ENCODE peak calls at places on chromosomes 4 and X, in six cellular contexts. One of them, this sample, is unnamed.

GRCh38 chr4:66284991-66285451 is 614.7 kb upstream of the EPHA5 start:
- DNase-seq in endodermal cell: no peak
- DNase-seq in BJ: no peak
- DNase-seq in choroid plexus epithelial cell: no peak
- DNase-seq in hepatocyte: no peak
- DNase-seq in astrocyte of the spinal cord: no peak
- DNase-seq in this sample: no peak

GRCh38 chr4:154911608-154912098 is 130.6 kb downstream of the RBM46 start:
- DNase-seq in endodermal cell: no peak
- DNase-seq in BJ: no peak
- DNase-seq in choroid plexus epithelial cell: no peak
- DNase-seq in hepatocyte: no peak
- DNase-seq in astrocyte of the spinal cord: no peak
- DNase-seq in this sample: no peak

GRCh38 chrX:101415180-101416130 is 7.4 kb downstream of the HNRNPH2 start:
- DNase-seq in endodermal cell: peak; percentile 59
- DNase-seq in BJ: no peak
- DNase-seq in choroid plexus epithelial cell: peak; percentile 85
- DNase-seq in hepatocyte: peak; percentile 73
- DNase-seq in astrocyte of the spinal cord: peak; percentile 85
- DNase-seq in this sample: peak; percentile 89

GRCh38 chr4:76989391-76990061 is 40.0 kb downstream of the SEPTIN11 start:
- DNase-seq in endodermal cell: no peak
- DNase-seq in BJ: no peak
- DNase-seq in choroid plexus epithelial cell: no peak
- DNase-seq in hepatocyte: no peak
- DNase-seq in astrocyte of the spinal cord: no peak
- DNase-seq in this sample: no peak

GRCh38 chrX:80648023-80648422 is 161.7 kb downstream of the BRWD3 start:
- DNase-seq in endodermal cell: no peak
- DNase-seq in BJ: no peak
- DNase-seq in choroid plexus epithelial cell: peak; percentile 27
- DNase-seq in hepatocyte: peak; percentile 13
- DNase-seq in astrocyte of the spinal cord: peak; percentile 0
- DNase-seq in this sample: peak; percentile 10

GRCh38 chr4:117064297-117064696 is 21.1 kb downstream of the TRAM1L1 start:
- DNase-seq in endodermal cell: no peak
- DNase-seq in BJ: no peak
- DNase-seq in choroid plexus epithelial cell: peak; percentile 0
- DNase-seq in hepatocyte: no peak
- DNase-seq in astrocyte of the spinal cord: peak; percentile 84
- DNase-seq in this sample: no peak

GRCh38 chr4:111632752-111633151 is 512.5 kb upstream of the FAM241A start:
- DNase-seq in endodermal cell: no peak
- DNase-seq in BJ: no peak
- DNase-seq in choroid plexus epithelial cell: peak; percentile 48
- DNase-seq in hepatocyte: no peak
- DNase-seq in astrocyte of the spinal cord: no peak
- DNase-seq in this sample: peak; percentile 76

GRCh38 chr4:67779631-67780030 is 25.4 kb upstream of the GNRHR start:
- DNase-seq in endodermal cell: no peak
- DNase-seq in BJ: no peak
- DNase-seq in choroid plexus epithelial cell: no peak
- DNase-seq in hepatocyte: no peak
- DNase-seq in astrocyte of the spinal cord: peak; percentile 17
- DNase-seq in this sample: peak; percentile 33

GRCh38 chr4:136369073-136369472 is 1163.2 kb downstream of the PCDH18 start:
- DNase-seq in endodermal cell: no peak
- DNase-seq in BJ: no peak
- DNase-seq in choroid plexus epithelial cell: peak; percentile 38
- DNase-seq in hepatocyte: no peak
- DNase-seq in astrocyte of the spinal cord: peak; percentile 71
- DNase-seq in this sample: no peak

GRCh38 chr4:119851649-119852048 is 215.0 kb downstream of the MAD2L1 start:
- DNase-seq in endodermal cell: no peak
- DNase-seq in BJ: no peak
- DNase-seq in choroid plexus epithelial cell: no peak
- DNase-seq in hepatocyte: no peak
- DNase-seq in astrocyte of the spinal cord: no peak
- DNase-seq in this sample: no peak

GRCh38 chr4:67332627-67333026 is 212.7 kb downstream of the CENPC start:
- DNase-seq in endodermal cell: peak; percentile 70
- DNase-seq in BJ: no peak
- DNase-seq in choroid plexus epithelial cell: peak; percentile 19
- DNase-seq in hepatocyte: peak; percentile 23
- DNase-seq in astrocyte of the spinal cord: no peak
- DNase-seq in this sample: peak; percentile 2

GRCh38 chr4:10078481-10079233 is 37.9 kb downstream of the WDR1 start:
- DNase-seq in endodermal cell: peak; percentile 39
- DNase-seq in BJ: no peak
- DNase-seq in choroid plexus epithelial cell: no peak
- DNase-seq in hepatocyte: no peak
- DNase-seq in astrocyte of the spinal cord: no peak
- DNase-seq in this sample: no peak

GRCh38 chr4:3317656-3318211 is 24.9 kb downstream of the RGS12 start:
- DNase-seq in endodermal cell: peak; percentile 40
- DNase-seq in BJ: no peak
- DNase-seq in choroid plexus epithelial cell: no peak
- DNase-seq in hepatocyte: no peak
- DNase-seq in astrocyte of the spinal cord: no peak
- DNase-seq in this sample: no peak

GRCh38 chr4:186587416-186588018 is 32.1 kb upstream of the MTNR1A start:
- DNase-seq in endodermal cell: peak; percentile 87
- DNase-seq in BJ: no peak
- DNase-seq in choroid plexus epithelial cell: peak; percentile 83
- DNase-seq in hepatocyte: peak; percentile 81
- DNase-seq in astrocyte of the spinal cord: peak; percentile 65
- DNase-seq in this sample: peak; percentile 64

GRCh38 chrX:53587795-53588194 is 98.7 kb downstream of the HUWE1 start:
- DNase-seq in endodermal cell: no peak
- DNase-seq in BJ: no peak
- DNase-seq in choroid plexus epithelial cell: no peak
- DNase-seq in hepatocyte: no peak
- DNase-seq in astrocyte of the spinal cord: no peak
- DNase-seq in this sample: no peak

GRCh38 chr4:163672751-163673150 is 178.3 kb downstream of the TMA16 start:
- DNase-seq in endodermal cell: no peak
- DNase-seq in BJ: no peak
- DNase-seq in choroid plexus epithelial cell: no peak
- DNase-seq in hepatocyte: no peak
- DNase-seq in astrocyte of the spinal cord: no peak
- DNase-seq in this sample: no peak

GRCh38 chrX:47093248-47093647 is 15.0 kb downstream of the RGN start:
- DNase-seq in endodermal cell: no peak
- DNase-seq in BJ: no peak
- DNase-seq in choroid plexus epithelial cell: peak; percentile 67
- DNase-seq in hepatocyte: peak; percentile 50
- DNase-seq in astrocyte of the spinal cord: peak; percentile 22
- DNase-seq in this sample: peak; percentile 45

GRCh38 chrX:76109654-76110053 is 63.2 kb upstream of the PBDC1 start:
- DNase-seq in endodermal cell: peak; percentile 52
- DNase-seq in BJ: no peak
- DNase-seq in choroid plexus epithelial cell: no peak
- DNase-seq in hepatocyte: no peak
- DNase-seq in astrocyte of the spinal cord: no peak
- DNase-seq in this sample: no peak

GRCh38 chrX:57772637-57773036 is 92.6 kb upstream of the NLRP2B start:
- DNase-seq in endodermal cell: no peak
- DNase-seq in BJ: no peak
- DNase-seq in choroid plexus epithelial cell: no peak
- DNase-seq in hepatocyte: no peak
- DNase-seq in astrocyte of the spinal cord: no peak
- DNase-seq in this sample: no peak
- TF ChIP-seq CTCF in endodermal cell: peak; percentile 30
- TF ChIP-seq CTCF in BJ: no peak
- TF ChIP-seq CTCF in choroid plexus epithelial cell: no peak
- TF ChIP-seq CTCF in hepatocyte: no peak
- TF ChIP-seq CTCF in astrocyte of the spinal cord: no peak
- TF ChIP-seq CTCF in this sample: no peak

GRCh38 chrX:56764975-56765791 is 36.1 kb downstream of the NBDY start:
- DNase-seq in endodermal cell: no peak
- DNase-seq in BJ: no peak
- DNase-seq in choroid plexus epithelial cell: no peak
- DNase-seq in hepatocyte: no peak
- DNase-seq in astrocyte of the spinal cord: no peak
- DNase-seq in this sample: no peak

GRCh38 chrX:56762707-56763555 is 33.9 kb downstream of the NBDY start:
- DNase-seq in endodermal cell: peak; percentile 36
- DNase-seq in BJ: no peak
- DNase-seq in choroid plexus epithelial cell: no peak
- DNase-seq in hepatocyte: no peak
- DNase-seq in astrocyte of the spinal cord: no peak
- DNase-seq in this sample: no peak

GRCh38 chrX:56762220-56762619 is 33.2 kb downstream of the NBDY start:
- DNase-seq in endodermal cell: no peak
- DNase-seq in BJ: no peak
- DNase-seq in choroid plexus epithelial cell: no peak
- DNase-seq in hepatocyte: no peak
- DNase-seq in astrocyte of the spinal cord: no peak
- DNase-seq in this sample: no peak

GRCh38 chrX:56764153-56764974 is 35.3 kb downstream of the NBDY start:
- DNase-seq in endodermal cell: peak; percentile 82
- DNase-seq in BJ: no peak
- DNase-seq in choroid plexus epithelial cell: peak; percentile 82
- DNase-seq in hepatocyte: peak; percentile 74
- DNase-seq in astrocyte of the spinal cord: peak; percentile 70
- DNase-seq in this sample: peak; percentile 91

DNA sequence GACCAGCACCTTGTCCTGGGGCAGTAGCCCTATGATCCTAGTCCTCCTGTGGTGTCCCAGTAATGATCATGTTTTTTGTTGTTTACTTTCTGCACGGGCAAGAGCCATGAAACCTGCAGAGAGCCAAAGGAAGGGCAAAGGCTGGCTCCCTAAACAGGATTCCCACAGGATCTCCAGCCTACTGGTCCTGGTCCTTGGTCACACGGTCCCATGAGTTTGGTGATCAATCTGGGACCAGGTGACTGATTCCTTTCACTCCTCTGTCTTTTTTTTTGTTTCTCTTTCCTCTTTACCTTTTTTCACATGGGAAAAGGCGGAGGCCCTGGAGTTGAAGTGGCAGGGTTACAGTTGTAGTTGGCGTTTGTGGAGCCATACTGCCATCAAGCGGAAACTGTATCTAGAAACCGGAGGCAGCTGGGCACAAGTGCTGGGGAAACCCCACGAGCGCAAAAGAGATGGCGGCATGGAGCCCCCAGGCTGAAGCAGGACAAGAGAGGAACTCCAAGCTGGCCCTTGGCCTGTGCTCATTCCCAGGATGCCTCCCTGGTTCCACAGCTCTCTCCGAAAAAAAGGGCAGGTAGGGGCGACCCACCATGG is 34.6 kb downstream of the NBDY start:
- DNase-seq in endodermal cell: peak; percentile 55
- DNase-seq in BJ: no peak
- DNase-seq in choroid plexus epithelial cell: no peak
- DNase-seq in hepatocyte: no peak
- DNase-seq in astrocyte of the spinal cord: peak; percentile 39
- DNase-seq in this sample: peak; percentile 77
- H3K4me3 ChIP-seq in endodermal cell: no peak overlapping the region
- H3K4me3 ChIP-seq in BJ: no peak overlapping the region
- H3K4me3 ChIP-seq in choroid plexus epithelial cell: no peak overlapping the region
- H3K4me3 ChIP-seq in hepatocyte: no peak overlapping the region
- H3K4me3 ChIP-seq in astrocyte of the spinal cord: peak overlapping the region; percentile 35
- H3K4me3 ChIP-seq in this sample: peak overlapping the region; percentile 59

DNA sequence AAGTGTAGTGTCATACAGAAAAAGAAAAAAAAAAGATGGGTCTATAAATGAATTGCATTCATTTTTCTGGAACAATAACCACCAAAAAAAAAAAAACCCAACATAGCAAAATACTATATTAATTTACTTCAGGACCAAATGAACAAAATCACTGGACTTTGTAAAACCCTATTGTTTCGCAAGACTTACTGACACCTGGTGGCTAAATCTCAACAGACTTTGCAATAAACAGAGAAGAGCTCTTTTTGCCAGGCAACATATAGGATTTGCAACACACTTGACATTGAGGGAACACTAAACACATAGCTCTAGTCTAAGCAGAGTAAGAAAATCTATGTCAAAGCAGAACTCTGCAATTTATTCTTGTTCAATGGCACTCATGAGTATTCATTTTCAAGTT is 990.2 kb downstream of the STPG2 start:
- DNase-seq in endodermal cell: no peak
- DNase-seq in BJ: no peak
- DNase-seq in choroid plexus epithelial cell: peak; percentile 43
- DNase-seq in hepatocyte: peak; percentile 50
- DNase-seq in astrocyte of the spinal cord: peak; percentile 41
- DNase-seq in this sample: no peak
- TF ChIP-seq CTCF in endodermal cell: peak; percentile 76
- TF ChIP-seq CTCF in BJ: no peak
- TF ChIP-seq CTCF in choroid plexus epithelial cell: peak; percentile 40
- TF ChIP-seq CTCF in hepatocyte: peak; percentile 59
- TF ChIP-seq CTCF in astrocyte of the spinal cord: peak; percentile 24
- TF ChIP-seq CTCF in this sample: no peak

GRCh38 chr4:113293673-113294072 is 244.2 kb downstream of the ANK2 start:
- DNase-seq in endodermal cell: no peak
- DNase-seq in BJ: no peak
- DNase-seq in choroid plexus epithelial cell: no peak
- DNase-seq in hepatocyte: no peak
- DNase-seq in astrocyte of the spinal cord: peak; percentile 23
- DNase-seq in this sample: peak; percentile 12

GRCh38 chr4:113294910-113295309 is 245.5 kb downstream of the ANK2 start:
- DNase-seq in endodermal cell: no peak
- DNase-seq in BJ: no peak
- DNase-seq in choroid plexus epithelial cell: peak; percentile 5
- DNase-seq in hepatocyte: no peak
- DNase-seq in astrocyte of the spinal cord: no peak
- DNase-seq in this sample: peak; percentile 23

GRCh38 chr4:113293043-113293560 is 243.6 kb downstream of the ANK2 start:
- DNase-seq in endodermal cell: no peak
- DNase-seq in BJ: no peak
- DNase-seq in choroid plexus epithelial cell: peak; percentile 70
- DNase-seq in hepatocyte: peak; percentile 39
- DNase-seq in astrocyte of the spinal cord: peak; percentile 78
- DNase-seq in this sample: peak; percentile 60

GRCh38 chr4:113290666-113291065 is 241.2 kb downstream of the ANK2 start:
- DNase-seq in endodermal cell: no peak
- DNase-seq in BJ: no peak
- DNase-seq in choroid plexus epithelial cell: no peak
- DNase-seq in hepatocyte: no peak
- DNase-seq in astrocyte of the spinal cord: no peak
- DNase-seq in this sample: no peak

DNA sequence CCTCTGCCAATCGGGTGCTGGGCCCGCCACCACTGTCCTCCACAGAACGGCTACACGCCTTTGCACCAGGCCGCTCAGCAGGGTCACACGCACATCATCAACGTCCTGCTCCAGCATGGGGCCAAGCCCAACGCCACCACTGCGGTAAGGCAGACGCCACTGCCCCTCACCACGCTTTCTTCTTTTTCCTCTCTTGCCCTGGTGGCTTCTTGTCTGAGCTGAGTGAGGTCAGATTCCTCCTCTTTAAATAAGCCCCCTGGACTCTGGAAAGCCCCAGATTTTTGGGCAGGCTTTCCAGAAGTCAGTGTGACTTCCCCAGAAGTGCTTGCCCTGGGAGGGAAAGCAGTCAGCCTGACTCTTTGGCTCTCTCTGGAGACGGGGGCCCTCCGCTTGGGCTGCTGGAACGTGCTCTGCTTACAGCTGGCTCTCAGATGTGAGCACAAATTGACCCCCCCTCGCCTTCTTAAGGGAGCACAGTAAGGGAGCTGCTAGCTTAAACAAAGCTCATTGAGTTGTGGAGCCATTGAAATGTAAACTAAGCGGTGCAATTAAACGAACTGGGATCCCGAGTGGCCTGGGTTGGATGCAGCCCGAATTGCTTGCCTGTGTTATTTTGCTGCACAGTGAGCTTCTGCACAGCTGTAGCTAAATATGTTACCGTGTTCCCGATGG is 243.1 kb downstream of the ANK2 start:
- DNase-seq in endodermal cell: peak; percentile 87
- DNase-seq in BJ: no peak
- DNase-seq in choroid plexus epithelial cell: peak; percentile 61
- DNase-seq in hepatocyte: peak; percentile 26
- DNase-seq in astrocyte of the spinal cord: peak; percentile 66
- DNase-seq in this sample: peak; percentile 45
- H3K4me3 ChIP-seq in endodermal cell: no peak overlapping the region
- H3K4me3 ChIP-seq in BJ: no peak overlapping the region
- H3K4me3 ChIP-seq in choroid plexus epithelial cell: no peak overlapping the region
- H3K4me3 ChIP-seq in hepatocyte: no peak overlapping the region
- H3K4me3 ChIP-seq in astrocyte of the spinal cord: no peak overlapping the region
- H3K4me3 ChIP-seq in this sample: no peak overlapping the region